ENCODE peak calls at places on chromosomes 6 and 20, in six cellular contexts. N is neural progenitor cell, W is neural crest cell, B is cardiac muscle cell, C is RWPE2, H is GM20000. T is an unnamed sample.

GRCh38 chr6:106446287-106446885 is 85.9 kb downstream of the CRYBG1 start:
- DNase-seq in N (no peak), W (no peak), B (peak), C (no peak), H (peak), T (peak)

GRCh38 chr6:107443904-107444267 is 15.5 kb downstream of the PDSS2 start:
- DNase-seq in N (no peak), W (no peak), B (no peak), C (no peak), H (no peak), T (no peak)

GRCh38 chr6:169115632-169116031 is 138.0 kb downstream of the THBS2 start:
- DNase-seq in N (no peak), W (no peak), B (peak), C (no peak), H (no peak), T (no peak)

GRCh38 chr6:52544325-52545022 is 32.4 kb downstream of the TRAM2 start:
- DNase-seq in N (no peak), W (no peak), B (no peak), C (no peak), H (no peak), T (no peak)

GRCh38 chr6:37187321-37188022 is 17.5 kb downstream of the PIM1 start:
- DNase-seq in N (no peak), W (no peak), B (no peak), C (no peak), H (no peak), T (no peak)

GRCh38 chr6:154732824-154733609 is at the start of gene SCAF8:
- DNase-seq in N (peak), W (peak), B (peak), C (peak), H (peak), T (peak)

GRCh38 chr6:33215281-33215680 is 7.0 kb downstream of the RING1 start:
- DNase-seq in N (no peak), W (no peak), B (no peak), C (no peak), H (no peak), T (no peak)

GRCh38 chr20:61949363-61949713 is 116.3 kb downstream of the TAF4 start:
- DNase-seq in N (no peak), W (no peak), B (no peak), C (peak), H (no peak), T (no peak)

GRCh38 chr20:53287357-53288042 is 306.1 kb downstream of the ZNF217 start:
- DNase-seq in N (no peak), W (no peak), B (peak), C (no peak), H (no peak), T (no peak)

GRCh38 chr6:11738681-11739375 is 39.8 kb downstream of the ADTRP start:
- DNase-seq in N (peak), W (no peak), B (no peak), C (no peak), H (no peak), T (no peak)

GRCh38 chr6:129500958-129501381 is 209.0 kb downstream of the ARHGAP18 start:
- DNase-seq in N (peak), W (peak), B (peak), C (no peak), H (no peak), T (no peak)

GRCh38 chr6:77626431-77626830 is 26.4 kb upstream of the MEI4 start:
- DNase-seq in N (no peak), W (no peak), B (no peak), C (no peak), H (no peak), T (no peak)

GRCh38 chr6:158629376-158630221 is 14.9 kb downstream of the DYNLT1 start:
- DNase-seq in N (peak), W (no peak), B (no peak), C (peak), H (no peak), T (no peak)

GRCh38 chr20:35636095-35636494 is 20.5 kb downstream of the SPAG4 start:
- DNase-seq in N (no peak), W (no peak), B (no peak), C (peak), H (no peak), T (no peak)

GRCh38 chr20:50192364-50193168 is 1.9 kb downstream of the CEBPB start:
- DNase-seq in N (peak), W (peak), B (peak), C (peak), H (peak), T (peak)

GRCh38 chr6:168640738-168641137 is 199.8 kb downstream of the SMOC2 start:
- DNase-seq in N (no peak), W (no peak), B (peak), C (no peak), H (no peak), T (no peak)

GRCh38 chr6:130212215-130212874 is 10.4 kb downstream of the SAMD3 start:
- DNase-seq in N (no peak), W (no peak), B (no peak), C (no peak), H (no peak), T (no peak)

GRCh38 chr6:150016324-150017185 is 8.8 kb downstream of the RAET1L start:
- DNase-seq in N (peak), W (peak), B (peak), C (no peak), H (peak), T (peak)

GRCh38 chr20:57124346-57124745 is 142.1 kb downstream of the BMP7 start:
- DNase-seq in N (no peak), W (no peak), B (no peak), C (no peak), H (no peak), T (no peak)

GRCh38 chr6:72683797-72684196 is 61.9 kb downstream of the KCNQ5 start:
- DNase-seq in N (no peak), W (no peak), B (no peak), C (no peak), H (peak), T (peak)

GRCh38 chr20:32444474-32445220 is 86.5 kb downstream of the ASXL1 start:
- DNase-seq in N (no peak), W (no peak), B (no peak), C (no peak), H (no peak), T (no peak)

GRCh38 chr20:60901831-60902230 is 350.2 kb upstream of the CDH4 start:
- DNase-seq in N (no peak), W (no peak), B (no peak), C (no peak), H (no peak), T (no peak)

GRCh38 chr6:17640477-17640917 is 40.4 kb downstream of the FAM8A1 start:
- DNase-seq in N (no peak), W (no peak), B (peak), C (no peak), H (no peak), T (no peak)

GRCh38 chr6:156154896-156155295 is 622.3 kb upstream of the ARID1B start:
- DNase-seq in N (no peak), W (no peak), B (no peak), C (no peak), H (no peak), T (no peak)

GRCh38 chr6:133247581-133247980 is 6.4 kb downstream of the EYA4 start:
- DNase-seq in N (no peak), W (no peak), B (no peak), C (no peak), H (no peak), T (no peak)

GRCh38 chr20:48718914-48719578 is 108.8 kb downstream of the PREX1 start:
- DNase-seq in N (no peak), W (no peak), B (no peak), C (no peak), H (no peak), T (no peak)

GRCh38 chr6:136783495-136784270 is 8.6 kb downstream of the MAP3K5 start:
- DNase-seq in N (no peak), W (no peak), B (no peak), C (no peak), H (peak), T (no peak)
- TF ChIP-seq CTCF in N (no peak), W (no peak), B (no peak), C (no peak), H (no peak), T (no peak)

DNA sequence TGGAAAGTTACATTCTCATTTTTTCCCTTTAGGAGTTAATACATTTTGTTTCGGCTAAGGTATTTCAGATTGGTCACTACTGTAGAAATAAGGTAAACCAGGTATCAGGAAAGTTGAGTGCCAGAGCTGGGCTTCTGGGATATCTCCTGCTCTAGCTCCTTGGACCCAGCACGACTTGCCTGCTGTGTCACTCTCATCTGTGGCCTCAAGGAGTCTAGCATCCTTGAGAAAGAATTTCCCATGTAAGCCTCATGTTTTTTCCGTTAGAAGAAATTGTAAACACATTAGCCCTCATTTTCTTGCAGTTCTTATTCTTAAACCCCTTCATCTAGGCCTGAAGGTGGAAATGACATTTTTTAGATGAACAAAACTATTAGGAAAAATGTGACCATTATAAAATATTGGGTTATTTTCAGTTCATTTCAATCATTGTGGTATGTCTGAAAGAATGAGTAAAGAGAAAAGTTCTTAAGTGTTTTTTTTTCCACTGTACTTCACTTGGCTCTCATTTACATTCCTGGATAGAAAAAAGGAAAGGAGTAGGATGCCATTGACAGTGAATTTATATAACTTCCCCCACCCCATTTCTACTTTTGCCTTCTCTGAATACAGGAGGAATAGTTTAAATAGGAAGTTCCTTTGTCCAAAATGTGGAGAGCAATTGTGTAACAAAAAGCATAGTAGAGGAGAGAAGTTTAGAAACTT is 46.7 kb downstream of the CD2AP start:
- DNase-seq in N (no peak), W (no peak), B (peak), C (no peak), H (no peak), T (no peak)
- TF ChIP-seq CTCF in N (no peak), W (no peak), B (no peak), C (no peak), H (no peak), T (no peak)

DNA sequence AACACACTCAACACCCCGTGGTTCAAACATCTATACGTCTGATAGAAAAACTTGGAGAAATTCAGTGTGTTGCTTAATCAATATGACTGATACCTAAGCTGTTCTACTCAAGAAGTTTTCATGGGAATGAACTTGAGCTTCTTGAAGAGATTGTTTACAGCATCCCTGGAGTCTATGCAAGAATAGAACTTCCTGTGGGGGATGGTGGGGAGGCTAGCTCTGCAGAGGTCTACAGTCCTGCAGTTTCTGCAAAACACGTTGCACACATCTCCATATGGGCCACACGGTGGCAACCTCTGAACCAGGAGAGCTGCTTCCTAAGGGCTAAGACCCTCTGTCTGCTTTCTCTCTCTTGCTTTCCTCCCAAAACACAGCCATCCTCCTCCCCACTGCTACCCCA is 32.7 kb upstream of the FANCE start:
- DNase-seq in N (peak), W (no peak), B (peak), C (no peak), H (no peak), T (no peak)
- TF ChIP-seq CTCF in N (peak), W (peak), B (peak), C (peak), H (no peak), T (no peak)

DNA sequence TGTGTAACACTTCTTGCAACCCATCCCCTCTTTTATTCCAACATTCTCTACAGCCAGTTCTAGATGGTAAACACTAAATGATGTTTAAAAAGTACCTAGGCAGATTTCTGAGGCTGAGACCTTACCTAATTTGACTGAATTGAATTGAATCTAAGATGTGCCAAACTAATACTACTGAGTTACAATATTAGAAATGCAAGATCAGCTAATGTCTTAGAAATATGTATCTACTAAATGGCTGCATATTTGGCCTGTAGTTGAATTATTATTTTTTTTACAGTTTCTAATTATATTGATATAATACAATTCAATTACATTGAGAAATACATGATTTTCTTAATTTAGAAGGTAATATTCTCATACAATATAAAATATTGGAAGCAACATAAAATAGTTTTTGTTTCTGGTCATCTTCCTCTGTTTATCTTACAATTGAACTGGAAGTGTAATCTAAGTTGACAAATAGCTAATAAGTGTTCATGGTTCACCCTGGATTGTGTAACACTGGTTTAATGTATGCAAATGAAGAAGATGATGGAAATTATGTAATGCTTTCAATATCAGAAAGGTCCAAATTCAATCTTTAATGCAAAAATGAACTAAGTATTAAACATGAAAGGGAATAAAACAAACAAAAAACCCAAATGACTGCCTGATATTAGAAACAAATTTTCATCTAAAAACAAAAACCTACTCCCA is 2.9 kb downstream of the MAP3K7 start:
- DNase-seq in N (no peak), W (no peak), B (no peak), C (no peak), H (no peak), T (no peak)
- TF ChIP-seq CTCF in N (no peak), W (no peak), B (no peak), C (no peak), H (no peak), T (no peak)

GRCh38 chr6:26088344-26088743 is 1.1 kb downstream of the HFE start:
- DNase-seq in N (no peak), W (no peak), B (no peak), C (no peak), H (no peak), T (no peak)

GRCh38 chr6:26092443-26092842 is 5.2 kb downstream of the HFE start:
- DNase-seq in N (no peak), W (no peak), B (no peak), C (no peak), H (no peak), T (no peak)

GRCh38 chr6:26089272-26089671 is 2.0 kb downstream of the HFE start:
- DNase-seq in N (no peak), W (no peak), B (peak), C (no peak), H (no peak), T (no peak)

GRCh38 chr6:26086214-26086613 is 1.0 kb upstream of the HFE start:
- DNase-seq in N (no peak), W (no peak), B (no peak), C (no peak), H (no peak), T (no peak)

DNA sequence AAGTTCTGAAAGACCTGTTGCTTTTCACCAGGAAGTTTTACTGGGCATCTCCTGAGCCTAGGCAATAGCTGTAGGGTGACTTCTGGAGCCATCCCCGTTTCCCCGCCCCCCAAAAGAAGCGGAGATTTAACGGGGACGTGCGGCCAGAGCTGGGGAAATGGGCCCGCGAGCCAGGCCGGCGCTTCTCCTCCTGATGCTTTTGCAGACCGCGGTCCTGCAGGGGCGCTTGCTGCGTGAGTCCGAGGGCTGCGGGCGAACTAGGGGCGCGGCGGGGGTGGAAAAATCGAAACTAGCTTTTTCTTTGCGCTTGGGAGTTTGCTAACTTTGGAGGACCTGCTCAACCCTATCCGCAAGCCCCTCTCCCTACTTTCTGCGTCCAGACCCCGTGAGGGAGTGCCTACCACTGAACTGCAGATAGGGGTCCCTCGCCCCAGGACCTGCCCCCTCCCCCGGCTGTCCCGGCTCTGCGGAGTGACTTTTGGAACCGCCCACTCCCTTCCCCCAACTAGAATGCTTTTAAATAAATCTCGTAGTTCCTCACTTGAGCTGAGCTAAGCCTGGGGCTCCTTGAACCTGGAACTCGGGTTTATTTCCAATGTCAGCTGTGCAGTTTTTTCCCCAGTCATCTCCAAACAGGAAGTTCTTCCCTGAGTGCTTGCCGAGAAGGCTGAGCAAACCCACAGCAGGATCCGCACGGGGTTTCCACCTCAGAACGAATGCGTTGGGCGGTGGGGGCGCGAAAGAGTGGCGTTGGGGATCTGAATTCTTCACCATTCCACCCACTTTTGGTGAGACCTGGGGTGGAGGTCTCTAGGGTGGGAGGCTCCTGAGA is at the start of gene HFE:
- DNase-seq in N (peak), W (peak), B (peak), C (no peak), H (peak), T (no peak)
- TF ChIP-seq CTCF in N (peak), W (no peak), B (peak), C (no peak), H (no peak), T (no peak)

GRCh38 chr20:47502271-47502730 is 614 bp downstream of the NCOA3 start:
- DNase-seq in N (peak), W (peak), B (peak), C (no peak), H (no peak), T (peak)

GRCh38 chr20:47500554-47500953 is 1.1 kb upstream of the NCOA3 start:
- DNase-seq in N (no peak), W (no peak), B (no peak), C (peak), H (no peak), T (no peak)

GRCh38 chr20:47501117-47501482 is 587 bp upstream of the NCOA3 start:
- DNase-seq in N (no peak), W (no peak), B (no peak), C (no peak), H (no peak), T (no peak)

GRCh38 chr20:47502801-47503239 is 1.1 kb downstream of the NCOA3 start:
- DNase-seq in N (peak), W (no peak), B (peak), C (no peak), H (no peak), T (peak)

GRCh38 chr20:47501483-47502270 is at the start of gene NCOA3:
- DNase-seq in N (peak), W (peak), B (peak), C (peak), H (peak), T (peak)
- TF ChIP-seq CTCF in N (peak), W (peak), B (peak), C (peak), H (peak), T (peak)

T was measured in MM.1S.